ENCODE peak calls at places on chromosomes 5 and 9, in eight cellular contexts. One of them, this sample, is unnamed.

GRCh38 chr5:119274767-119275130 is 81.1 kb upstream of the TNFAIP8 start:
- DNase-seq in psoas muscle: no peak
- DNase-seq in tibial artery: no peak
- DNase-seq in lung: no peak
- DNase-seq in endodermal cell: no peak
- DNase-seq in iPS DF 6.9: no peak
- DNase-seq in esophagus squamous epithelium: no peak
- DNase-seq in osteoblast: no peak
- DNase-seq in this sample: no peak

GRCh38 chr9:76516350-76516749 is 57.4 kb downstream of the GCNT1 start:
- DNase-seq in psoas muscle: no peak
- DNase-seq in tibial artery: no peak
- DNase-seq in lung: no peak
- DNase-seq in endodermal cell: no peak
- DNase-seq in iPS DF 6.9: no peak
- DNase-seq in esophagus squamous epithelium: no peak
- DNase-seq in osteoblast: no peak
- DNase-seq in this sample: no peak

GRCh38 chr5:159249158-159249557 is 13.9 kb upstream of the UBLCP1 start:
- DNase-seq in psoas muscle: no peak
- DNase-seq in tibial artery: no peak
- DNase-seq in lung: no peak
- DNase-seq in endodermal cell: no peak
- DNase-seq in iPS DF 6.9: no peak
- DNase-seq in esophagus squamous epithelium: no peak
- DNase-seq in osteoblast: no peak
- DNase-seq in this sample: no peak

GRCh38 chr5:174045470-174046025 is at the start of gene NSG2:
- DNase-seq in psoas muscle: peak; percentile 85
- DNase-seq in tibial artery: no peak
- DNase-seq in lung: peak; percentile 60
- DNase-seq in endodermal cell: peak; percentile 98
- DNase-seq in iPS DF 6.9: peak; percentile 84
- DNase-seq in esophagus squamous epithelium: peak; percentile 4
- DNase-seq in osteoblast: peak; percentile 66
- DNase-seq in this sample: peak; percentile 91

GRCh38 chr9:78369644-78370219 is 72.8 kb downstream of the PSAT1 start:
- DNase-seq in psoas muscle: peak; percentile 62
- DNase-seq in tibial artery: no peak
- DNase-seq in lung: peak; percentile 47
- DNase-seq in endodermal cell: peak; percentile 95
- DNase-seq in iPS DF 6.9: peak; percentile 85
- DNase-seq in esophagus squamous epithelium: no peak
- DNase-seq in osteoblast: no peak
- DNase-seq in this sample: peak; percentile 81

GRCh38 chr5:43231977-43232376 is 40.0 kb downstream of the NIM1K start:
- DNase-seq in psoas muscle: no peak
- DNase-seq in tibial artery: no peak
- DNase-seq in lung: no peak
- DNase-seq in endodermal cell: peak; percentile 65
- DNase-seq in iPS DF 6.9: no peak
- DNase-seq in esophagus squamous epithelium: no peak
- DNase-seq in osteoblast: no peak
- DNase-seq in this sample: no peak

GRCh38 chr5:52863715-52864114 is 76.0 kb downstream of the ITGA1 start:
- DNase-seq in psoas muscle: no peak
- DNase-seq in tibial artery: no peak
- DNase-seq in lung: no peak
- DNase-seq in endodermal cell: no peak
- DNase-seq in iPS DF 6.9: no peak
- DNase-seq in esophagus squamous epithelium: no peak
- DNase-seq in osteoblast: no peak
- DNase-seq in this sample: no peak

GRCh38 chr9:114507726-114508125 is 2.5 kb upstream of the WHRN start:
- DNase-seq in psoas muscle: no peak
- DNase-seq in tibial artery: no peak
- DNase-seq in lung: no peak
- DNase-seq in endodermal cell: no peak
- DNase-seq in iPS DF 6.9: no peak
- DNase-seq in esophagus squamous epithelium: no peak
- DNase-seq in osteoblast: no peak
- DNase-seq in this sample: no peak

GRCh38 chr5:56356121-56356875 is 123.2 kb upstream of the ANKRD55 start:
- DNase-seq in psoas muscle: no peak
- DNase-seq in tibial artery: no peak
- DNase-seq in lung: no peak
- DNase-seq in endodermal cell: no peak
- DNase-seq in iPS DF 6.9: no peak
- DNase-seq in esophagus squamous epithelium: no peak
- DNase-seq in osteoblast: no peak
- DNase-seq in this sample: no peak

GRCh38 chr9:33346564-33346963 is 55.8 kb downstream of the AQP7 start:
- DNase-seq in psoas muscle: no peak
- DNase-seq in tibial artery: no peak
- DNase-seq in lung: no peak
- DNase-seq in endodermal cell: no peak
- DNase-seq in iPS DF 6.9: no peak
- DNase-seq in esophagus squamous epithelium: no peak
- DNase-seq in osteoblast: no peak
- DNase-seq in this sample: no peak

GRCh38 chr5:150402901-150403342 is 9.8 kb downstream of the CD74 start:
- DNase-seq in psoas muscle: no peak
- DNase-seq in tibial artery: no peak
- DNase-seq in lung: no peak
- DNase-seq in endodermal cell: no peak
- DNase-seq in iPS DF 6.9: no peak
- DNase-seq in esophagus squamous epithelium: no peak
- DNase-seq in osteoblast: peak; percentile 74
- DNase-seq in this sample: peak; percentile 44

GRCh38 chr5:71836547-71837112 is 117.6 kb downstream of the CARTPT start:
- DNase-seq in psoas muscle: no peak
- DNase-seq in tibial artery: no peak
- DNase-seq in lung: no peak
- DNase-seq in endodermal cell: no peak
- DNase-seq in iPS DF 6.9: no peak
- DNase-seq in esophagus squamous epithelium: no peak
- DNase-seq in osteoblast: peak; percentile 34
- DNase-seq in this sample: no peak

GRCh38 chr5:138663561-138663960 is 88.4 kb upstream of the HSPA9 start:
- DNase-seq in psoas muscle: no peak
- DNase-seq in tibial artery: no peak
- DNase-seq in lung: no peak
- DNase-seq in endodermal cell: no peak
- DNase-seq in iPS DF 6.9: no peak
- DNase-seq in esophagus squamous epithelium: no peak
- DNase-seq in osteoblast: no peak
- DNase-seq in this sample: no peak

GRCh38 chr9:100379862-100380261 is 27.1 kb upstream of the TEX10 start:
- DNase-seq in psoas muscle: no peak
- DNase-seq in tibial artery: no peak
- DNase-seq in lung: no peak
- DNase-seq in endodermal cell: no peak
- DNase-seq in iPS DF 6.9: no peak
- DNase-seq in esophagus squamous epithelium: no peak
- DNase-seq in osteoblast: peak; percentile 14
- DNase-seq in this sample: no peak

GRCh38 chr9:77751341-77752091 is 103.4 kb upstream of the GNA14 start:
- DNase-seq in psoas muscle: no peak
- DNase-seq in tibial artery: no peak
- DNase-seq in lung: no peak
- DNase-seq in endodermal cell: peak; percentile 57
- DNase-seq in iPS DF 6.9: peak; percentile 70
- DNase-seq in esophagus squamous epithelium: no peak
- DNase-seq in osteoblast: peak; percentile 11
- DNase-seq in this sample: no peak

GRCh38 chr5:102922839-102923477 is 167.9 kb downstream of the PAM start:
- DNase-seq in psoas muscle: no peak
- DNase-seq in tibial artery: no peak
- DNase-seq in lung: no peak
- DNase-seq in endodermal cell: no peak
- DNase-seq in iPS DF 6.9: no peak
- DNase-seq in esophagus squamous epithelium: no peak
- DNase-seq in osteoblast: no peak
- DNase-seq in this sample: no peak

GRCh38 chr9:98897745-98898144 is 46.0 kb upstream of the COL15A1 start:
- DNase-seq in psoas muscle: no peak
- DNase-seq in tibial artery: no peak
- DNase-seq in lung: no peak
- DNase-seq in endodermal cell: no peak
- DNase-seq in iPS DF 6.9: no peak
- DNase-seq in esophagus squamous epithelium: no peak
- DNase-seq in osteoblast: no peak
- DNase-seq in this sample: no peak

GRCh38 chr9:120578614-120579013 is 1.4 kb downstream of the CDK5RAP2 start:
- DNase-seq in psoas muscle: no peak
- DNase-seq in tibial artery: no peak
- DNase-seq in lung: no peak
- DNase-seq in endodermal cell: no peak
- DNase-seq in iPS DF 6.9: no peak
- DNase-seq in esophagus squamous epithelium: no peak
- DNase-seq in osteoblast: no peak
- DNase-seq in this sample: no peak

GRCh38 chr5:54761213-54761701 is 224.1 kb downstream of the ESM1 start:
- DNase-seq in psoas muscle: no peak
- DNase-seq in tibial artery: peak; percentile 81
- DNase-seq in lung: no peak
- DNase-seq in endodermal cell: no peak
- DNase-seq in iPS DF 6.9: no peak
- DNase-seq in esophagus squamous epithelium: no peak
- DNase-seq in osteoblast: peak; percentile 51
- DNase-seq in this sample: peak; percentile 62

GRCh38 chr5:145834917-145835838 is at the start of gene PRELID2:
- DNase-seq in psoas muscle: peak; percentile 91
- DNase-seq in tibial artery: peak; percentile 93
- DNase-seq in lung: peak; percentile 89
- DNase-seq in endodermal cell: peak; percentile 95
- DNase-seq in iPS DF 6.9: peak; percentile 82
- DNase-seq in esophagus squamous epithelium: peak; percentile 10
- DNase-seq in osteoblast: peak; percentile 92
- DNase-seq in this sample: peak; percentile 96

GRCh38 chr9:38087934-38088925 is 19.2 kb upstream of the SHB start:
- DNase-seq in psoas muscle: peak; percentile 85
- DNase-seq in tibial artery: peak; percentile 86
- DNase-seq in lung: peak; percentile 77
- DNase-seq in endodermal cell: peak; percentile 96
- DNase-seq in iPS DF 6.9: no peak
- DNase-seq in esophagus squamous epithelium: no peak
- DNase-seq in osteoblast: peak; percentile 88
- DNase-seq in this sample: peak; percentile 74

GRCh38 chr9:70668751-70669150 is 254.3 kb upstream of the KLF9 start:
- DNase-seq in psoas muscle: no peak
- DNase-seq in tibial artery: no peak
- DNase-seq in lung: no peak
- DNase-seq in endodermal cell: no peak
- DNase-seq in iPS DF 6.9: no peak
- DNase-seq in esophagus squamous epithelium: no peak
- DNase-seq in osteoblast: no peak
- DNase-seq in this sample: no peak

GRCh38 chr5:122463221-122463620 is 151.2 kb downstream of the SNCAIP start:
- DNase-seq in psoas muscle: no peak
- DNase-seq in tibial artery: no peak
- DNase-seq in lung: no peak
- DNase-seq in endodermal cell: no peak
- DNase-seq in iPS DF 6.9: no peak
- DNase-seq in esophagus squamous epithelium: no peak
- DNase-seq in osteoblast: no peak
- DNase-seq in this sample: no peak

DNA sequence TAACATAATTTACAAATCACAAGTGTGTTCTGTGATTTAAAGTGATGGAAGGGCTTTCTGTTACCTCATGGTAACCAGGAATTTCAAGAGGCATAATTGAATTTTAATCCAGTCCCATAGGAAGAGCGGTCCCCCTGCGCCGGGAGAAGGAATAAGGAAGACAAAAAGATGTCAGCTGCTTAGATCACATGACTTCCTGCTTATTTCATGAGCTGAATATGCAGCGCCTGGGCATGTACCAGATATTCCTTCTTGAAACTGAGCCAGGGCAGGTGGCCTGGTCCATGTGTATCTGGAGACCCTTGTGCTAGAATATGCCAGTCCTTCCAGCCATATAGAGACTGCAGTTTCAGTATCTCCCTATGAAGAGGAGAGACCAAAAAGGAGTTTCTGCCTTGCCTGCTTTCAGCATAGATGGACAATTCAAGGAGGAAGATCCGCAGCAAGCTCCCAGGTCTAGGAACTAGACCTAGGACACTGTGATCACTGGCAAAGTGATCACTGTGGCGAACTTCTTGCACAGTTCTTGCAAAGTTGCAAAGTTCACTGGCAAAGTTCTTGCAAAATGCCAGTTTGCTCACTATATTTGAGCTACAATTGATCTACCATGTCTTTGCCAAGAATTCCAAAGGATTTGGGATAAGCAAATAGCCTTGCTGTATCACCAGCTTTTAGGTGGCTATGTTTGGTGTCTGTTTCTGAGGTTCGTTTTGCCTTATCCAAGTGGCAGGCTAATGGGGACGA is 102.9 kb upstream of the PHYKPL start:
- DNase-seq in psoas muscle: peak; percentile 3
- DNase-seq in tibial artery: peak; percentile 9
- DNase-seq in lung: no peak
- DNase-seq in endodermal cell: no peak
- DNase-seq in iPS DF 6.9: no peak
- DNase-seq in esophagus squamous epithelium: no peak
- DNase-seq in osteoblast: no peak
- DNase-seq in this sample: no peak
- H3K9me3 ChIP-seq in psoas muscle: no peaks in the 10 kb centered on the region
- H3K9me3 ChIP-seq in tibial artery: no peaks in the 10 kb centered on the region
- H3K9me3 ChIP-seq in lung: peaks cover 2% of the 10 kb centered on the region
- H3K9me3 ChIP-seq in endodermal cell: no peaks in the 10 kb centered on the region
- H3K9me3 ChIP-seq in iPS DF 6.9: no peaks in the 10 kb centered on the region
- H3K9me3 ChIP-seq in esophagus squamous epithelium: no peaks in the 10 kb centered on the region
- H3K9me3 ChIP-seq in osteoblast: no peaks in the 10 kb centered on the region
- H3K9me3 ChIP-seq in this sample: no peaks in the 10 kb centered on the region

GRCh38 chr5:180282281-180282680 is 9.6 kb downstream of the MAPK9 start:
- DNase-seq in psoas muscle: no peak
- DNase-seq in tibial artery: no peak
- DNase-seq in lung: no peak
- DNase-seq in endodermal cell: no peak
- DNase-seq in iPS DF 6.9: no peak
- DNase-seq in esophagus squamous epithelium: no peak
- DNase-seq in osteoblast: peak; percentile 82
- DNase-seq in this sample: no peak
- H3K9me3 ChIP-seq in psoas muscle: no peaks in the 10 kb centered on the region
- H3K9me3 ChIP-seq in tibial artery: no peaks in the 10 kb centered on the region
- H3K9me3 ChIP-seq in lung: peaks cover 25% of the 10 kb centered on the region
- H3K9me3 ChIP-seq in endodermal cell: peaks cover 36% of the 10 kb centered on the region
- H3K9me3 ChIP-seq in iPS DF 6.9: no peaks in the 10 kb centered on the region
- H3K9me3 ChIP-seq in esophagus squamous epithelium: peaks cover 1% of the 10 kb centered on the region
- H3K9me3 ChIP-seq in osteoblast: no peaks in the 10 kb centered on the region
- H3K9me3 ChIP-seq in this sample: no peaks in the 10 kb centered on the region

GRCh38 chr5:178772351-178772750 is 41.9 kb upstream of the ZNF354A start:
- DNase-seq in psoas muscle: no peak
- DNase-seq in tibial artery: peak; percentile 52
- DNase-seq in lung: no peak
- DNase-seq in endodermal cell: no peak
- DNase-seq in iPS DF 6.9: no peak
- DNase-seq in esophagus squamous epithelium: no peak
- DNase-seq in osteoblast: no peak
- DNase-seq in this sample: no peak
- H3K9me3 ChIP-seq in psoas muscle: no peaks in the 10 kb centered on the region
- H3K9me3 ChIP-seq in tibial artery: no peaks in the 10 kb centered on the region
- H3K9me3 ChIP-seq in lung: no peaks in the 10 kb centered on the region
- H3K9me3 ChIP-seq in endodermal cell: no peaks in the 10 kb centered on the region
- H3K9me3 ChIP-seq in iPS DF 6.9: no peaks in the 10 kb centered on the region
- H3K9me3 ChIP-seq in esophagus squamous epithelium: no peaks in the 10 kb centered on the region
- H3K9me3 ChIP-seq in osteoblast: no peaks in the 10 kb centered on the region
- H3K9me3 ChIP-seq in this sample: no peaks in the 10 kb centered on the region

GRCh38 chr9:135650408-135650807 is 11.1 kb upstream of the GLT6D1 start:
- DNase-seq in psoas muscle: no peak
- DNase-seq in tibial artery: no peak
- DNase-seq in lung: no peak
- DNase-seq in endodermal cell: no peak
- DNase-seq in iPS DF 6.9: no peak
- DNase-seq in esophagus squamous epithelium: no peak
- DNase-seq in osteoblast: no peak
- DNase-seq in this sample: no peak
- H3K9me3 ChIP-seq in psoas muscle: peaks cover 15% of the 10 kb centered on the region
- H3K9me3 ChIP-seq in tibial artery: peaks cover 8% of the 10 kb centered on the region
- H3K9me3 ChIP-seq in lung: peaks cover 15% of the 10 kb centered on the region
- H3K9me3 ChIP-seq in endodermal cell: peaks cover 80% of the 10 kb centered on the region
- H3K9me3 ChIP-seq in iPS DF 6.9: peaks cover 6% of the 10 kb centered on the region
- H3K9me3 ChIP-seq in esophagus squamous epithelium: peaks cover 20% of the 10 kb centered on the region
- H3K9me3 ChIP-seq in osteoblast: peaks cover 4% of the 10 kb centered on the region
- H3K9me3 ChIP-seq in this sample: peaks cover 12% of the 10 kb centered on the region

This sample was measured in right cardiac atrium.